ENCODE peak calls at places on chromosomes 5 and 9, in five cellular contexts. One of them, this sample, is unnamed.

GRCh38 chr5:75856056-75856455 is 138.8 kb upstream of the POC5 start:
- DNase-seq in effector CD8-positive, alpha-beta T cell: no peak
- DNase-seq in cardiac muscle cell: no peak
- DNase-seq in tibial artery: no peak
- DNase-seq in T-helper 22 cell: no peak
- DNase-seq in this sample: no peak

GRCh38 chr9:126612329-126612812 is 1.4 kb upstream of the LMX1B start:
- DNase-seq in effector CD8-positive, alpha-beta T cell: no peak
- DNase-seq in cardiac muscle cell: no peak
- DNase-seq in tibial artery: peak
- DNase-seq in T-helper 22 cell: no peak
- DNase-seq in this sample: no peak

GRCh38 chr9:135814421-135814820 is 92.9 kb downstream of the CAMSAP1 start:
- DNase-seq in effector CD8-positive, alpha-beta T cell: no peak
- DNase-seq in cardiac muscle cell: no peak
- DNase-seq in tibial artery: no peak
- DNase-seq in T-helper 22 cell: no peak
- DNase-seq in this sample: no peak

GRCh38 chr5:143198332-143198731 is 205.2 kb downstream of the NR3C1 start:
- DNase-seq in effector CD8-positive, alpha-beta T cell: no peak
- DNase-seq in cardiac muscle cell: no peak
- DNase-seq in tibial artery: no peak
- DNase-seq in T-helper 22 cell: no peak
- DNase-seq in this sample: no peak

GRCh38 chr5:127492854-127493738 is 24.3 kb upstream of the PRRC1 start:
- DNase-seq in effector CD8-positive, alpha-beta T cell: no peak
- DNase-seq in cardiac muscle cell: peak
- DNase-seq in tibial artery: no peak
- DNase-seq in T-helper 22 cell: no peak
- DNase-seq in this sample: no peak

GRCh38 chr5:13708432-13708831 is 236.1 kb downstream of the DNAH5 start:
- DNase-seq in effector CD8-positive, alpha-beta T cell: no peak
- DNase-seq in cardiac muscle cell: no peak
- DNase-seq in tibial artery: no peak
- DNase-seq in T-helper 22 cell: no peak
- DNase-seq in this sample: no peak

GRCh38 chr9:89604463-89605180 is at the start of gene GADD45G:
- DNase-seq in effector CD8-positive, alpha-beta T cell: peak
- DNase-seq in cardiac muscle cell: peak
- DNase-seq in tibial artery: peak
- DNase-seq in T-helper 22 cell: peak
- DNase-seq in this sample: peak

GRCh38 chr5:22669345-22669744 is 183.8 kb downstream of the CDH12 start:
- DNase-seq in effector CD8-positive, alpha-beta T cell: no peak
- DNase-seq in cardiac muscle cell: no peak
- DNase-seq in tibial artery: no peak
- DNase-seq in T-helper 22 cell: no peak
- DNase-seq in this sample: no peak

GRCh38 chr9:113928269-113928668 is 52.2 kb downstream of the ZNF618 start:
- DNase-seq in effector CD8-positive, alpha-beta T cell: no peak
- DNase-seq in cardiac muscle cell: no peak
- DNase-seq in tibial artery: no peak
- DNase-seq in T-helper 22 cell: no peak
- DNase-seq in this sample: no peak

GRCh38 chr5:141484499-141485304 is at the start of gene PCDHGC4:
- DNase-seq in effector CD8-positive, alpha-beta T cell: no peak
- DNase-seq in cardiac muscle cell: peak
- DNase-seq in tibial artery: no peak
- DNase-seq in T-helper 22 cell: no peak
- DNase-seq in this sample: peak

GRCh38 chr5:57307516-57307915 is 133.7 kb downstream of the GPBP1 start:
- DNase-seq in effector CD8-positive, alpha-beta T cell: no peak
- DNase-seq in cardiac muscle cell: no peak
- DNase-seq in tibial artery: no peak
- DNase-seq in T-helper 22 cell: no peak
- DNase-seq in this sample: no peak

GRCh38 chr9:26746357-26747072 is 146.1 kb downstream of the CAAP1 start:
- DNase-seq in effector CD8-positive, alpha-beta T cell: no peak
- DNase-seq in cardiac muscle cell: no peak
- DNase-seq in tibial artery: no peak
- DNase-seq in T-helper 22 cell: no peak
- DNase-seq in this sample: no peak

This sample was measured in neural crest cell.